ENCODE peak calls at places on chromosome 1, in ten cellular contexts. One of them, this sample, is unnamed.

GRCh38 chr1:167344605-167345385 is 124.1 kb downstream of the POU2F1 start:
- DNase-seq in SW480: no peak
- DNase-seq in GM12865: no peak
- DNase-seq in PC-3: no peak
- DNase-seq in upper lobe of right lung: no peak
- DNase-seq in T-helper 9 cell: no peak
- DNase-seq in HAP-1: no peak
- DNase-seq in SK-N-DZ: no peak
- DNase-seq in astrocyte of the hippocampus: peak
- DNase-seq in dermis blood vessel endothelial cell: peak
- DNase-seq in this sample: no peak

GRCh38 chr1:204477036-204477740 is 17.4 kb downstream of the PIK3C2B start:
- DNase-seq in HAP-1: no peak
- DNase-seq in T-helper 9 cell: no peak
- DNase-seq in upper lobe of right lung: no peak
- DNase-seq in SK-N-DZ: no peak
- DNase-seq in astrocyte of the hippocampus: no peak
- DNase-seq in SW480: no peak
- DNase-seq in GM12865: no peak
- DNase-seq in dermis blood vessel endothelial cell: peak
- DNase-seq in PC-3: no peak
- DNase-seq in this sample: no peak

GRCh38 chr1:226404904-226405222 is 3.0 kb downstream of the PARP1 start:
- DNase-seq in SK-N-DZ: no peak
- DNase-seq in astrocyte of the hippocampus: no peak
- DNase-seq in T-helper 9 cell: no peak
- DNase-seq in upper lobe of right lung: no peak
- DNase-seq in HAP-1: peak
- DNase-seq in dermis blood vessel endothelial cell: no peak
- DNase-seq in SW480: no peak
- DNase-seq in GM12865: no peak
- DNase-seq in PC-3: no peak
- DNase-seq in this sample: no peak

GRCh38 chr1:172382406-172382805 is 38.1 kb upstream of the C1orf105 start:
- DNase-seq in SK-N-DZ: no peak
- DNase-seq in HAP-1: no peak
- DNase-seq in GM12865: no peak
- DNase-seq in upper lobe of right lung: no peak
- DNase-seq in T-helper 9 cell: no peak
- DNase-seq in PC-3: no peak
- DNase-seq in SW480: no peak
- DNase-seq in astrocyte of the hippocampus: no peak
- DNase-seq in dermis blood vessel endothelial cell: no peak
- DNase-seq in this sample: no peak

GRCh38 chr1:110003747-110004428 is 19.3 kb downstream of the AHCYL1 start:
- DNase-seq in HAP-1: peak
- DNase-seq in GM12865: peak
- DNase-seq in SW480: no peak
- DNase-seq in SK-N-DZ: no peak
- DNase-seq in upper lobe of right lung: peak
- DNase-seq in dermis blood vessel endothelial cell: peak
- DNase-seq in PC-3: peak
- DNase-seq in astrocyte of the hippocampus: peak
- DNase-seq in T-helper 9 cell: no peak
- DNase-seq in this sample: peak

GRCh38 chr1:119679223-119679622 is 31.2 kb upstream of the ZNF697 start:
- DNase-seq in T-helper 9 cell: no peak
- DNase-seq in astrocyte of the hippocampus: no peak
- DNase-seq in upper lobe of right lung: no peak
- DNase-seq in PC-3: no peak
- DNase-seq in GM12865: no peak
- DNase-seq in HAP-1: peak
- DNase-seq in dermis blood vessel endothelial cell: no peak
- DNase-seq in SK-N-DZ: no peak
- DNase-seq in SW480: no peak
- DNase-seq in this sample: no peak

GRCh38 chr1:84757301-84757700 is 67.0 kb upstream of the SSX2IP start:
- DNase-seq in T-helper 9 cell: no peak
- DNase-seq in SK-N-DZ: no peak
- DNase-seq in upper lobe of right lung: no peak
- DNase-seq in astrocyte of the hippocampus: no peak
- DNase-seq in SW480: no peak
- DNase-seq in dermis blood vessel endothelial cell: peak
- DNase-seq in PC-3: peak
- DNase-seq in GM12865: no peak
- DNase-seq in HAP-1: no peak
- DNase-seq in this sample: peak

GRCh38 chr1:172697463-172698100 is 38.7 kb downstream of the FASLG start:
- DNase-seq in GM12865: peak
- DNase-seq in HAP-1: no peak
- DNase-seq in SK-N-DZ: no peak
- DNase-seq in dermis blood vessel endothelial cell: no peak
- DNase-seq in T-helper 9 cell: no peak
- DNase-seq in astrocyte of the hippocampus: no peak
- DNase-seq in PC-3: no peak
- DNase-seq in SW480: no peak
- DNase-seq in upper lobe of right lung: no peak
- DNase-seq in this sample: no peak

GRCh38 chr1:155018617-155019348 is 14.8 kb downstream of the DCST2 start:
- DNase-seq in astrocyte of the hippocampus: no peak
- DNase-seq in HAP-1: no peak
- DNase-seq in T-helper 9 cell: no peak
- DNase-seq in dermis blood vessel endothelial cell: no peak
- DNase-seq in SK-N-DZ: no peak
- DNase-seq in upper lobe of right lung: no peak
- DNase-seq in SW480: no peak
- DNase-seq in GM12865: no peak
- DNase-seq in PC-3: no peak
- DNase-seq in this sample: no peak

GRCh38 chr1:76640092-76640491 is 227.2 kb upstream of the ST6GALNAC5 start:
- DNase-seq in SK-N-DZ: no peak
- DNase-seq in astrocyte of the hippocampus: peak
- DNase-seq in upper lobe of right lung: no peak
- DNase-seq in PC-3: peak
- DNase-seq in HAP-1: no peak
- DNase-seq in GM12865: no peak
- DNase-seq in dermis blood vessel endothelial cell: no peak
- DNase-seq in SW480: peak
- DNase-seq in T-helper 9 cell: no peak
- DNase-seq in this sample: no peak

GRCh38 chr1:240280560-240281322 is 189.1 kb downstream of the FMN2 start:
- DNase-seq in dermis blood vessel endothelial cell: no peak
- DNase-seq in GM12865: no peak
- DNase-seq in upper lobe of right lung: no peak
- DNase-seq in SK-N-DZ: no peak
- DNase-seq in HAP-1: no peak
- DNase-seq in PC-3: no peak
- DNase-seq in SW480: no peak
- DNase-seq in T-helper 9 cell: no peak
- DNase-seq in astrocyte of the hippocampus: no peak
- DNase-seq in this sample: no peak

GRCh38 chr1:225460021-225460736 is 32.3 kb upstream of the LBR start:
- DNase-seq in PC-3: no peak
- DNase-seq in T-helper 9 cell: no peak
- DNase-seq in upper lobe of right lung: no peak
- DNase-seq in HAP-1: no peak
- DNase-seq in SK-N-DZ: no peak
- DNase-seq in astrocyte of the hippocampus: peak
- DNase-seq in SW480: no peak
- DNase-seq in dermis blood vessel endothelial cell: no peak
- DNase-seq in GM12865: no peak
- DNase-seq in this sample: no peak

GRCh38 chr1:150233359-150234308 is 2.3 kb downstream of the ANP32E start:
- DNase-seq in HAP-1: no peak
- DNase-seq in astrocyte of the hippocampus: peak
- DNase-seq in T-helper 9 cell: no peak
- DNase-seq in PC-3: peak
- DNase-seq in dermis blood vessel endothelial cell: no peak
- DNase-seq in upper lobe of right lung: peak
- DNase-seq in SK-N-DZ: no peak
- DNase-seq in SW480: no peak
- DNase-seq in GM12865: peak
- DNase-seq in this sample: no peak

GRCh38 chr1:181905944-181906597 is 155.4 kb downstream of the ZNF648 start:
- DNase-seq in astrocyte of the hippocampus: no peak
- DNase-seq in PC-3: no peak
- DNase-seq in SK-N-DZ: no peak
- DNase-seq in upper lobe of right lung: no peak
- DNase-seq in GM12865: no peak
- DNase-seq in HAP-1: no peak
- DNase-seq in dermis blood vessel endothelial cell: no peak
- DNase-seq in T-helper 9 cell: no peak
- DNase-seq in SW480: no peak
- DNase-seq in this sample: no peak

GRCh38 chr1:234320549-234320948 is 52.7 kb upstream of the COA6 start:
- DNase-seq in T-helper 9 cell: no peak
- DNase-seq in upper lobe of right lung: no peak
- DNase-seq in astrocyte of the hippocampus: no peak
- DNase-seq in SK-N-DZ: no peak
- DNase-seq in SW480: no peak
- DNase-seq in HAP-1: no peak
- DNase-seq in GM12865: no peak
- DNase-seq in dermis blood vessel endothelial cell: no peak
- DNase-seq in PC-3: no peak
- DNase-seq in this sample: no peak

GRCh38 chr1:203305809-203306088 is 430 bp downstream of the BTG2 start:
- DNase-seq in SK-N-DZ: no peak
- DNase-seq in T-helper 9 cell: no peak
- DNase-seq in upper lobe of right lung: no peak
- DNase-seq in dermis blood vessel endothelial cell: no peak
- DNase-seq in astrocyte of the hippocampus: peak
- DNase-seq in PC-3: no peak
- DNase-seq in SW480: no peak
- DNase-seq in GM12865: no peak
- DNase-seq in HAP-1: no peak
- DNase-seq in this sample: no peak

GRCh38 chr1:247360991-247361721 is 29.5 kb upstream of the ZNF496 start:
- DNase-seq in GM12865: no peak
- DNase-seq in T-helper 9 cell: no peak
- DNase-seq in PC-3: no peak
- DNase-seq in dermis blood vessel endothelial cell: no peak
- DNase-seq in SK-N-DZ: no peak
- DNase-seq in upper lobe of right lung: peak
- DNase-seq in astrocyte of the hippocampus: no peak
- DNase-seq in SW480: no peak
- DNase-seq in HAP-1: no peak
- DNase-seq in this sample: no peak

GRCh38 chr1:21337931-21338567 is 47.8 kb upstream of the ECE1 start:
- DNase-seq in upper lobe of right lung: peak
- DNase-seq in PC-3: peak
- DNase-seq in astrocyte of the hippocampus: no peak
- DNase-seq in GM12865: no peak
- DNase-seq in T-helper 9 cell: no peak
- DNase-seq in SK-N-DZ: no peak
- DNase-seq in HAP-1: no peak
- DNase-seq in dermis blood vessel endothelial cell: peak
- DNase-seq in SW480: no peak
- DNase-seq in this sample: no peak

GRCh38 chr1:198122693-198123092 is 34.1 kb upstream of the NEK7 start:
- DNase-seq in GM12865: no peak
- DNase-seq in upper lobe of right lung: no peak
- DNase-seq in PC-3: no peak
- DNase-seq in astrocyte of the hippocampus: peak
- DNase-seq in HAP-1: no peak
- DNase-seq in SW480: no peak
- DNase-seq in dermis blood vessel endothelial cell: peak
- DNase-seq in SK-N-DZ: no peak
- DNase-seq in T-helper 9 cell: no peak
- DNase-seq in this sample: no peak

GRCh38 chr1:160708821-160709220 is 2.8 kb downstream of the CD48 start:
- DNase-seq in astrocyte of the hippocampus: no peak
- DNase-seq in SW480: no peak
- DNase-seq in HAP-1: no peak
- DNase-seq in PC-3: no peak
- DNase-seq in T-helper 9 cell: no peak
- DNase-seq in GM12865: peak
- DNase-seq in dermis blood vessel endothelial cell: no peak
- DNase-seq in SK-N-DZ: no peak
- DNase-seq in upper lobe of right lung: no peak
- DNase-seq in this sample: no peak

GRCh38 chr1:3717041-3717714 is 35.1 kb upstream of the CCDC27 start:
- DNase-seq in upper lobe of right lung: no peak
- DNase-seq in dermis blood vessel endothelial cell: no peak
- DNase-seq in PC-3: no peak
- DNase-seq in astrocyte of the hippocampus: no peak
- DNase-seq in SW480: no peak
- DNase-seq in GM12865: no peak
- DNase-seq in T-helper 9 cell: no peak
- DNase-seq in SK-N-DZ: peak
- DNase-seq in HAP-1: no peak
- DNase-seq in this sample: no peak

GRCh38 chr1:42046772-42047552 is 106.2 kb upstream of the GUCA2B start:
- DNase-seq in HAP-1: no peak
- DNase-seq in upper lobe of right lung: no peak
- DNase-seq in GM12865: no peak
- DNase-seq in astrocyte of the hippocampus: peak
- DNase-seq in dermis blood vessel endothelial cell: no peak
- DNase-seq in SW480: peak
- DNase-seq in T-helper 9 cell: no peak
- DNase-seq in PC-3: no peak
- DNase-seq in SK-N-DZ: no peak
- DNase-seq in this sample: no peak

GRCh38 chr1:160781129-160781808 is 14.7 kb upstream of the LY9 start:
- DNase-seq in astrocyte of the hippocampus: no peak
- DNase-seq in T-helper 9 cell: no peak
- DNase-seq in GM12865: no peak
- DNase-seq in dermis blood vessel endothelial cell: no peak
- DNase-seq in PC-3: peak
- DNase-seq in upper lobe of right lung: no peak
- DNase-seq in SW480: no peak
- DNase-seq in HAP-1: no peak
- DNase-seq in SK-N-DZ: no peak
- DNase-seq in this sample: no peak

GRCh38 chr1:240559781-240560180 is 52.2 kb downstream of the GREM2 start:
- DNase-seq in SW480: no peak
- DNase-seq in astrocyte of the hippocampus: no peak
- DNase-seq in upper lobe of right lung: no peak
- DNase-seq in PC-3: no peak
- DNase-seq in HAP-1: no peak
- DNase-seq in SK-N-DZ: no peak
- DNase-seq in GM12865: no peak
- DNase-seq in dermis blood vessel endothelial cell: no peak
- DNase-seq in T-helper 9 cell: no peak
- DNase-seq in this sample: no peak

GRCh38 chr1:184030433-184031126 is 6.9 kb downstream of the COLGALT2 start:
- DNase-seq in PC-3: peak
- DNase-seq in HAP-1: no peak
- DNase-seq in T-helper 9 cell: no peak
- DNase-seq in upper lobe of right lung: no peak
- DNase-seq in astrocyte of the hippocampus: no peak
- DNase-seq in SK-N-DZ: no peak
- DNase-seq in dermis blood vessel endothelial cell: no peak
- DNase-seq in SW480: no peak
- DNase-seq in GM12865: no peak
- DNase-seq in this sample: no peak

GRCh38 chr1:23905461-23906025 is 7.6 kb downstream of the CNR2 start:
- DNase-seq in astrocyte of the hippocampus: no peak
- DNase-seq in PC-3: no peak
- DNase-seq in GM12865: no peak
- DNase-seq in HAP-1: no peak
- DNase-seq in SW480: no peak
- DNase-seq in upper lobe of right lung: no peak
- DNase-seq in SK-N-DZ: peak
- DNase-seq in dermis blood vessel endothelial cell: no peak
- DNase-seq in T-helper 9 cell: no peak
- DNase-seq in this sample: no peak

GRCh38 chr1:231240883-231241735 is at the start of gene GNPAT:
- DNase-seq in dermis blood vessel endothelial cell: peak
- DNase-seq in HAP-1: peak
- DNase-seq in astrocyte of the hippocampus: peak
- DNase-seq in SK-N-DZ: peak
- DNase-seq in T-helper 9 cell: peak
- DNase-seq in upper lobe of right lung: peak
- DNase-seq in PC-3: peak
- DNase-seq in SW480: peak
- DNase-seq in GM12865: peak
- DNase-seq in this sample: peak

GRCh38 chr1:17566892-17567291 is 27.4 kb downstream of the ARHGEF10L start:
- DNase-seq in HAP-1: no peak
- DNase-seq in T-helper 9 cell: no peak
- DNase-seq in PC-3: no peak
- DNase-seq in upper lobe of right lung: no peak
- DNase-seq in SW480: no peak
- DNase-seq in astrocyte of the hippocampus: no peak
- DNase-seq in dermis blood vessel endothelial cell: no peak
- DNase-seq in GM12865: no peak
- DNase-seq in SK-N-DZ: no peak
- DNase-seq in this sample: no peak

This sample was measured in SW 1271.